ENCODE peak calls at places on chromosomes 16 and 17, in six cellular contexts. One of them, this sample, is unnamed.

GRCh38 chr16:8634991-8635736 is 13.7 kb downstream of the METTL22 start:
- DNase-seq in astrocyte of the spinal cord: peak
- DNase-seq in neural progenitor cell: peak
- DNase-seq in heart left ventricle: no peak
- DNase-seq in uterus: no peak
- DNase-seq in esophagus squamous epithelium: no peak
- DNase-seq in this sample: no peak

GRCh38 chr17:77783991-77784820 is 174.3 kb upstream of the TNRC6C start:
- DNase-seq in heart left ventricle: no peak
- DNase-seq in uterus: no peak
- DNase-seq in astrocyte of the spinal cord: no peak
- DNase-seq in neural progenitor cell: no peak
- DNase-seq in esophagus squamous epithelium: no peak
- DNase-seq in this sample: no peak

GRCh38 chr17:56184650-56185049 is 31.4 kb downstream of the ANKFN1 start:
- DNase-seq in uterus: no peak
- DNase-seq in esophagus squamous epithelium: no peak
- DNase-seq in astrocyte of the spinal cord: peak
- DNase-seq in heart left ventricle: no peak
- DNase-seq in neural progenitor cell: no peak
- DNase-seq in this sample: peak

GRCh38 chr17:2690165-2691068 is 21.1 kb downstream of the CLUH start:
- DNase-seq in astrocyte of the spinal cord: no peak
- DNase-seq in neural progenitor cell: no peak
- DNase-seq in uterus: no peak
- DNase-seq in heart left ventricle: peak
- DNase-seq in esophagus squamous epithelium: no peak
- DNase-seq in this sample: no peak

GRCh38 chr17:47806913-47807255 is 14.7 kb downstream of the OSBPL7 start:
- DNase-seq in astrocyte of the spinal cord: no peak
- DNase-seq in esophagus squamous epithelium: no peak
- DNase-seq in heart left ventricle: no peak
- DNase-seq in neural progenitor cell: no peak
- DNase-seq in uterus: no peak
- DNase-seq in this sample: no peak

GRCh38 chr16:21703589-21704174 is 39.9 kb downstream of the OTOA start:
- DNase-seq in heart left ventricle: no peak
- DNase-seq in uterus: no peak
- DNase-seq in astrocyte of the spinal cord: no peak
- DNase-seq in esophagus squamous epithelium: no peak
- DNase-seq in neural progenitor cell: no peak
- DNase-seq in this sample: no peak

GRCh38 chr16:49015189-49015540 is 266.5 kb downstream of the CBLN1 start:
- DNase-seq in esophagus squamous epithelium: no peak
- DNase-seq in neural progenitor cell: peak
- DNase-seq in astrocyte of the spinal cord: no peak
- DNase-seq in uterus: no peak
- DNase-seq in heart left ventricle: no peak
- DNase-seq in this sample: no peak

GRCh38 chr16:72990003-72990521 is 57.9 kb downstream of the ZFHX3 start:
- DNase-seq in uterus: peak
- DNase-seq in heart left ventricle: peak
- DNase-seq in astrocyte of the spinal cord: peak
- DNase-seq in neural progenitor cell: peak
- DNase-seq in esophagus squamous epithelium: no peak
- DNase-seq in this sample: peak

GRCh38 chr16:69453936-69454335 is 29.5 kb downstream of the CYB5B start:
- DNase-seq in heart left ventricle: no peak
- DNase-seq in astrocyte of the spinal cord: no peak
- DNase-seq in uterus: no peak
- DNase-seq in esophagus squamous epithelium: no peak
- DNase-seq in neural progenitor cell: no peak
- DNase-seq in this sample: no peak

GRCh38 chr16:68445458-68445857 is 2.9 kb downstream of the SMPD3 start:
- DNase-seq in astrocyte of the spinal cord: no peak
- DNase-seq in uterus: no peak
- DNase-seq in neural progenitor cell: peak
- DNase-seq in heart left ventricle: no peak
- DNase-seq in esophagus squamous epithelium: no peak
- DNase-seq in this sample: peak

GRCh38 chr17:82882715-82883446 is 43.1 kb upstream of the ZNF750 start:
- DNase-seq in astrocyte of the spinal cord: no peak
- DNase-seq in esophagus squamous epithelium: no peak
- DNase-seq in neural progenitor cell: no peak
- DNase-seq in uterus: no peak
- DNase-seq in heart left ventricle: no peak
- DNase-seq in this sample: no peak

DNA sequence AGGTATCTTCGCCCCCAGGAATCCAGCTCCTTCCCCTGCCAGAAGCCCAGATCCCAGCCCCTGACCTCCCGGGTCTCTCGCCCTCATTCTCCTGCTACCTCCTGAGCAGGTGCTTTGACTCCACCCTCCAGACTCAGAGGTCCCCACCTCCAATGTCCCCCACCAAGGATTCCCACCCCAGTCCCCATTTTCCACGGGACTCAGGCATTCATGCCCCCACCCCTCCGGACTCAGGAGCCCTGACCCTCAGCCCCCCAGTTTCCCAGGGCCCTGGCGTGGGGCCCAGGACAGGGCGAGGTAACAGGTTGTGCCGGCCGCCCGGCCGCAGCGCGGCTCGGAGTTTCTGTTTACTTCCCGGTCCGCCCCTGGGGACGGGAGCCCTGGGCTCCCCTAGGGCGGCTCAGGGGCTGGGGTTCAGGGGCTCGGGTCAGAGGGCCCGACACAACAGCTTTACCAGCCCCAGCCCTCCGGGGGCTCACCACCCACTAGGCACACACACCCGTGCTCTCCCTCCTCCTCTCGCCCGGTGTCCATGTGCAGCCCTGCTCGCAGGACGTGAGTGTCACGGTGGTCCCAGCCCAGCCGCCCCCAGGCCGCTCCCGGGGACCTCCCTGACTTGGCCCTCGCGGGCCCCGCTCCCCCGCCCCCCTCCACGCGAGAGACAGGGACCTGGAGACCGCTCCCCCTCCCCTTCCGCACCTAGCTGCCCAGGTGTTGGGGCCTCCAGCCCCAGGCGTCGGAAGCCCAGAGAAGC is 595 bp downstream of the BICDL2 start:
- DNase-seq in heart left ventricle: no peak
- DNase-seq in uterus: no peak
- DNase-seq in astrocyte of the spinal cord: no peak
- DNase-seq in esophagus squamous epithelium: no peak
- DNase-seq in neural progenitor cell: no peak
- DNase-seq in this sample: no peak
- H3K4me3 ChIP-seq in heart left ventricle: no peak
- H3K4me3 ChIP-seq in uterus: no peak
- H3K4me3 ChIP-seq in astrocyte of the spinal cord: no peak
- H3K4me3 ChIP-seq in esophagus squamous epithelium: peak
- H3K4me3 ChIP-seq in neural progenitor cell: no peak
- H3K4me3 ChIP-seq in this sample: no peak

GRCh38 chr17:39867084-39867890 is 715 bp upstream of the ZPBP2 start:
- DNase-seq in esophagus squamous epithelium: no peak
- DNase-seq in neural progenitor cell: no peak
- DNase-seq in heart left ventricle: no peak
- DNase-seq in uterus: no peak
- DNase-seq in astrocyte of the spinal cord: no peak
- DNase-seq in this sample: no peak

GRCh38 chr17:39868554-39868942 is 546 bp downstream of the ZPBP2 start:
- DNase-seq in astrocyte of the spinal cord: no peak
- DNase-seq in heart left ventricle: no peak
- DNase-seq in uterus: no peak
- DNase-seq in neural progenitor cell: no peak
- DNase-seq in esophagus squamous epithelium: no peak
- DNase-seq in this sample: no peak

GRCh38 chr17:39867891-39868553 is at the start of gene ZPBP2:
- DNase-seq in neural progenitor cell: no peak
- DNase-seq in esophagus squamous epithelium: no peak
- DNase-seq in heart left ventricle: no peak
- DNase-seq in uterus: no peak
- DNase-seq in astrocyte of the spinal cord: no peak
- DNase-seq in this sample: no peak

GRCh38 chr17:39870776-39871175 is 2.8 kb downstream of the ZPBP2 start:
- DNase-seq in heart left ventricle: no peak
- DNase-seq in esophagus squamous epithelium: no peak
- DNase-seq in astrocyte of the spinal cord: no peak
- DNase-seq in uterus: no peak
- DNase-seq in neural progenitor cell: no peak
- DNase-seq in this sample: no peak

GRCh38 chr17:39872700-39873099 is 4.7 kb downstream of the ZPBP2 start:
- DNase-seq in esophagus squamous epithelium: no peak
- DNase-seq in heart left ventricle: no peak
- DNase-seq in astrocyte of the spinal cord: peak
- DNase-seq in neural progenitor cell: no peak
- DNase-seq in uterus: no peak
- DNase-seq in this sample: peak
- TF ChIP-seq CTCF in esophagus squamous epithelium: peak
- TF ChIP-seq CTCF in heart left ventricle: no peak
- TF ChIP-seq CTCF in astrocyte of the spinal cord: peak
- TF ChIP-seq CTCF in neural progenitor cell: no peak
- TF ChIP-seq CTCF in uterus: no peak
- TF ChIP-seq CTCF in this sample: peak

DNA sequence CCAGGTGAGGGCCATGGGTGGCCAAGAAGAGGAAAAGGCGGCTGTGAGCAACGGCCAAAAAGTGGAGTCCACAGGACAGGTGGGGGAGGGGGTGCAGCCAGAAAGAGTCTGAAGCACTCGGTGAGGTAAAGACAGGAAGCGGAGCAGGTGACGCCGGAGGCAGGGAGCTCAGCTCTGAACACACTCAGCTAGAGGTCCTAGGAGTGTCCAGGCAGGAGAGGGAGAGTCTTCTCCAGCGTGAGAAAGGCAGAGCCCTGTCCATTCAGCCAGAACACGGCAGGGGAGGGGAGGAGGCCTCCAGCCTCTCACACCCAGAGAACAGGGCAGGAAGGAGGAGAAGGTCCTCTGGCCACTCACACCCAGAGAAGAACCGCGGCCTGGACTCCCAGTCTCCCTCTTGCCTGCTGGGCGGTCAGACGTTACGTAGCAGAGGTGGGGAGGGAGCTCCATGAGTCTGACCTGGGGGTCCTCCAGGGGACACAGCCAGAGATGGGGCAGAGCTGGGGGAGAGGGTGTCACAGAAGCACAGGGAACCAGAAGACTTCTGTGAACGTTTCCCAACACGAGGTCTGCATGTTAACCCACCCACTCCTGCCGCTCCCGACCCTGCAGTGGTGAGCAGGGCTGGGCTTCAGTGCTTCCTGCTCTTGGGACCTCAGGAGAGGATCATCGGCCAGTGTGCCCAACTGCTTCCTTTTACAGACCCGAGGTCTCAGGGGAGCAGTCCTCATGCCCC is 89.2 kb downstream of the ABR start:
- DNase-seq in astrocyte of the spinal cord: no peak
- DNase-seq in esophagus squamous epithelium: no peak
- DNase-seq in neural progenitor cell: no peak
- DNase-seq in heart left ventricle: no peak
- DNase-seq in uterus: no peak
- DNase-seq in this sample: no peak
- H3K4me3 ChIP-seq in astrocyte of the spinal cord: no peak
- H3K4me3 ChIP-seq in esophagus squamous epithelium: peak
- H3K4me3 ChIP-seq in neural progenitor cell: no peak
- H3K4me3 ChIP-seq in heart left ventricle: no peak
- H3K4me3 ChIP-seq in uterus: no peak
- H3K4me3 ChIP-seq in this sample: no peak

DNA sequence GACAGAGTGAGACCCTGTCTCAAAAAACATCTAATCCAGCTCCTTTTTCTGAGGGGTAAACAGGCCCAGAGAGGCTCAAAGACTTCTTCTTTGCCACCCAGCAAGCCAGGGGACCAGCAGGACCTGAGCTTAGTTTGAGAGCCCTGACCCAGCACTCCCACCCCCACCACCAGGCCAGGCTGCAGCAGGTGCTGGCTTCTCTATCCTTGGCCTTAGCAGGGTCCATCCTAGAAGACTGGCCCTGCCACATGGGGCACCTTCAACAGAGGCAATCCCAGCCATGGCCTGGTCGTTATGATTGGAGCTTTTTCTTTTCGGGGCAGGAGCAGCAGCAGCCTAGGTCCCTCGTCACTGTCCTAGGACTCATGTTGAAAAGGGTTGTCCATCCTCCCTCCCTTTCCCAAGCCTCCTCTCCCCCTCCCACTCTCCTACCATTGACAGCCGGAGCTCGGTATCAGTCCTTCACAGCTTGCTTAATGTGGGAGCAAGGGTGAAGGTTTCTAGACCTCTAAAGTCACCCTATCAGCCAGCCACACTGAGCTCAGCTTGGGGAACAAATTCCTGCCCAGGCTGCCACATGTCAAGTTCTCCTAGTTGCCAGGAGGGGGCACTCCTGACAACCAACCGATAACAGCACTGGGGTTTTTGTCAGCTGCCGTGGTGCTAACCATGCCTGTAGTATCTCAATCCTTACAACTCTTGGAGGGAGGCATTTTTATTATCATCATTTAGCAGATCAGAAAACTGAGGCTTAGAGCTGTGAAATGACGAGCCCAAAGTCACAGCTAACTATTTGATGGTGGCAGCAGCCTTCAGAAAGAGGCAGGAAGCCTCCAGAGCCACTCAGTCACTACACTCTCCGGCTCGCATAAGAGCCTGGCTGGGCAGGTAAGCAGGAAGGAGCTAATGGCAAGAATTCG is 11.2 kb downstream of the MRPL27 start:
- DNase-seq in heart left ventricle: peak
- DNase-seq in uterus: no peak
- DNase-seq in esophagus squamous epithelium: no peak
- DNase-seq in neural progenitor cell: peak
- DNase-seq in astrocyte of the spinal cord: peak
- DNase-seq in this sample: peak
- TF ChIP-seq CTCF in heart left ventricle: peak
- TF ChIP-seq CTCF in uterus: peak
- TF ChIP-seq CTCF in esophagus squamous epithelium: peak
- TF ChIP-seq CTCF in neural progenitor cell: peak
- TF ChIP-seq CTCF in astrocyte of the spinal cord: peak
- TF ChIP-seq CTCF in this sample: peak

GRCh38 chr17:43576563-43577229 is 30.6 kb upstream of the ETV4 start:
- DNase-seq in heart left ventricle: peak
- DNase-seq in uterus: peak
- DNase-seq in neural progenitor cell: peak
- DNase-seq in esophagus squamous epithelium: no peak
- DNase-seq in astrocyte of the spinal cord: peak
- DNase-seq in this sample: peak
- H3K4me3 ChIP-seq in heart left ventricle: no peak
- H3K4me3 ChIP-seq in uterus: no peak
- H3K4me3 ChIP-seq in neural progenitor cell: peak
- H3K4me3 ChIP-seq in esophagus squamous epithelium: no peak
- H3K4me3 ChIP-seq in astrocyte of the spinal cord: no peak
- H3K4me3 ChIP-seq in this sample: no peak

This sample was measured in foreskin fibroblast.